ENCODE peak calls at places on chromosomes 13 and 19, in eight cellular contexts. A, K, F, P, E, U, Z and X are unnamed samples.

GRCh38 chr19:13262450-13262849 is 112.2 kb downstream of the IER2 start:
- DNase-seq in A (no peak), U (no peak), Z (no peak), F (peak; percentile 24), P (peak; percentile 67), K (peak; percentile 88), E (peak; percentile 38), X (peak; percentile 72)

GRCh38 chr13:21171420-21171819 is 4.9 kb downstream of the SKA3 start:
- DNase-seq in U (no peak), E (no peak), A (no peak), F (no peak), K (no peak), Z (no peak), P (no peak), X (no peak)

GRCh38 chr13:89324582-89324981 is 1653.4 kb downstream of the SLITRK5 start:
- DNase-seq in U (no peak), F (no peak), K (no peak), A (no peak), P (no peak), Z (no peak), E (no peak), X (no peak)

GRCh38 chr19:9945319-9945966 is 9.1 kb upstream of the OLFM2 start:
- DNase-seq in F (no peak), E (peak; percentile 97), A (peak; percentile 89), P (peak; percentile 100), K (peak; percentile 87), U (no peak), Z (peak; percentile 90), X (no peak)

GRCh38 chr13:94065741-94066140 is 413.7 kb downstream of the DCT start:
- DNase-seq in P (peak; percentile 56), U (no peak), E (no peak), A (no peak), F (no peak), K (no peak), Z (no peak), X (no peak)

GRCh38 chr19:8463343-8463742 is 18.6 kb downstream of the HNRNPM start:
- DNase-seq in F (no peak), U (no peak), E (no peak), A (no peak), Z (no peak), K (no peak), P (no peak), X (no peak)

GRCh38 chr19:29417048-29417447 is 108.7 kb upstream of the VSTM2B start:
- DNase-seq in U (no peak), A (no peak), E (no peak), Z (no peak), P (no peak), F (no peak), K (no peak), X (no peak)

GRCh38 chr19:40223135-40223822 is 3.2 kb downstream of the CCNP start:
- DNase-seq in A (no peak), K (peak; percentile 51), Z (no peak), F (peak; percentile 30), E (no peak), U (no peak), P (no peak), X (no peak)

GRCh38 chr19:7720351-7720750 is 11.6 kb downstream of the CLEC4G start:
- DNase-seq in F (no peak), U (no peak), E (no peak), P (no peak), Z (no peak), A (no peak), K (no peak), X (no peak)

GRCh38 chr13:97310809-97311436 is 88.8 kb downstream of the MBNL2 start:
- DNase-seq in A (no peak), E (no peak), K (no peak), Z (no peak), U (no peak), P (no peak), F (no peak), X (no peak)

GRCh38 chr19:54395685-54396084 is 19.6 kb upstream of the TTYH1 start:
- DNase-seq in U (no peak), K (no peak), E (no peak), P (no peak), F (no peak), Z (no peak), A (no peak), X (no peak)

GRCh38 chr13:43195551-43195950 is 172.2 kb downstream of the DNAJC15 start:
- DNase-seq in U (no peak), P (no peak), F (no peak), A (no peak), Z (no peak), E (no peak), K (peak; percentile 12), X (peak; percentile 21)

GRCh38 chr13:33033361-33033812 is 17.2 kb downstream of the KL start:
- DNase-seq in Z (no peak), K (no peak), E (no peak), P (no peak), U (no peak), F (no peak), A (no peak), X (peak; percentile 83)

GRCh38 chr13:96677029-96677428 is 317.2 kb downstream of the OXGR1 start:
- DNase-seq in Z (no peak), E (no peak), K (no peak), U (no peak), A (no peak), F (no peak), P (no peak), X (no peak)

GRCh38 chr13:101512650-101513049 is 60.2 kb downstream of the ITGBL1 start:
- DNase-seq in U (no peak), K (peak; percentile 71), E (no peak), F (no peak), A (no peak), Z (no peak), P (peak; percentile 59), X (no peak)

GRCh38 chr19:10230904-10231623 is at the start of gene S1PR2:
- DNase-seq in A (peak; percentile 87), K (peak; percentile 59), E (no peak), Z (peak; percentile 90), P (peak; percentile 80), U (peak; percentile 31), F (peak; percentile 74), X (peak; percentile 92)

GRCh38 chr13:87999791-88000190 is 328.6 kb downstream of the SLITRK5 start:
- DNase-seq in E (peak; percentile 0), P (no peak), K (no peak), F (no peak), U (no peak), A (no peak), Z (no peak), X (no peak)

GRCh38 chr13:29573190-29573589 is 22.3 kb downstream of the SLC7A1 start:
- DNase-seq in A (no peak), U (no peak), Z (no peak), E (no peak), F (no peak), P (peak; percentile 56), K (no peak), X (peak; percentile 15)

GRCh38 chr13:27408074-27408473 is 16.3 kb upstream of the GTF3A start:
- DNase-seq in K (no peak), P (no peak), E (no peak), Z (no peak), F (no peak), A (no peak), U (no peak), X (no peak)

GRCh38 chr13:28548872-28549271 is 53.9 kb upstream of the FLT1 start:
- DNase-seq in K (no peak), A (no peak), Z (no peak), U (no peak), F (no peak), P (peak; percentile 41), E (no peak), X (no peak)

GRCh38 chr19:4622695-4623421 is 16.5 kb upstream of the TNFAIP8L1 start:
- DNase-seq in P (no peak), F (no peak), Z (peak; percentile 20), A (no peak), U (no peak), K (no peak), E (no peak), X (no peak)

GRCh38 chr13:40377783-40378182 is 288.7 kb downstream of the FOXO1 start:
- DNase-seq in E (no peak), P (peak; percentile 56), Z (no peak), K (no peak), A (no peak), U (no peak), F (no peak), X (no peak)

GRCh38 chr13:76885203-76886004 is 801 bp downstream of the KCTD12 start:
- DNase-seq in E (peak; percentile 71), Z (peak; percentile 83), U (peak; percentile 19), K (peak; percentile 51), P (peak; percentile 62), F (peak; percentile 60), A (peak; percentile 82), X (peak; percentile 86)

GRCh38 chr19:16160943-16161560 is 12.3 kb downstream of the CIB3 start:
- DNase-seq in Z (no peak), E (peak; percentile 22), P (peak; percentile 73), A (no peak), U (no peak), K (peak; percentile 98), F (no peak), X (no peak)

GRCh38 chr19:47609885-47610545 is 1.1 kb downstream of the BICRA start:
- DNase-seq in E (no peak), Z (peak; percentile 70), F (peak; percentile 49), A (peak; percentile 29), P (peak; percentile 68), K (peak; percentile 15), U (peak; percentile 29), X (peak; percentile 53)

GRCh38 chr13:39777527-39778061 is 122.1 kb downstream of the COG6 start:
- DNase-seq in E (peak; percentile 84), F (no peak), K (peak; percentile 86), P (peak; percentile 95), U (no peak), Z (no peak), A (no peak), X (peak; percentile 51)

GRCh38 chr13:109762791-109763190 is 23.6 kb downstream of the IRS2 start:
- DNase-seq in U (no peak), K (no peak), F (no peak), Z (no peak), P (no peak), A (no peak), E (no peak), X (no peak)

GRCh38 chr13:46386996-46387851 is at the start of gene RUBCNL:
- DNase-seq in Z (peak; percentile 62), K (peak; percentile 63), A (no peak), E (no peak), F (peak; percentile 13), U (no peak), P (peak; percentile 20), X (peak; percentile 72)

GRCh38 chr13:29140277-29140676 is 320.1 kb downstream of the MTUS2 start:
- DNase-seq in F (no peak), E (no peak), P (peak; percentile 46), A (peak; percentile 28), K (no peak), U (no peak), Z (no peak), X (no peak)

GRCh38 chr19:811511-812048 is 10.2 kb downstream of the PLPPR3 start:
- DNase-seq in Z (no peak), K (no peak), A (no peak), E (no peak), P (no peak), U (no peak), F (no peak), X (no peak)